ENCODE peak calls at places on chromosomes 5 and 9, in five cellular contexts. M is progenitor cell of endocrine pancreas, Y is heart left ventricle, N is IMR-90, O is cardiac fibroblast. W is an unnamed sample.

GRCh38 chr9:98825414-98825813 is 17.9 kb downstream of the GALNT12 start:
- DNase-seq in Y (no peak), M (no peak), O (no peak), N (no peak), W (no peak)

GRCh38 chr5:72985719-72986118 is 29.9 kb downstream of the FCHO2 start:
- DNase-seq in M (no peak), O (no peak), N (no peak), Y (no peak), W (no peak)

GRCh38 chr5:1930880-1931589 is 48.3 kb upstream of the IRX4 start:
- DNase-seq in N (no peak), Y (peak; percentile 47), M (peak; percentile 50), O (no peak), W (no peak)

GRCh38 chr9:12884736-12885395 is 110.0 kb downstream of the LURAP1L start:
- DNase-seq in Y (no peak), O (peak; percentile 87), M (no peak), N (peak; percentile 88), W (peak; percentile 60)

GRCh38 chr5:128426090-128426534 is 111.9 kb downstream of the FBN2 start:
- DNase-seq in O (no peak), Y (no peak), N (no peak), M (no peak), W (no peak)

GRCh38 chr9:131809941-131810344 is 70.1 kb upstream of the RAPGEF1 start:
- DNase-seq in N (peak; percentile 72), M (no peak), O (peak; percentile 37), Y (no peak), W (peak; percentile 18)

GRCh38 chr5:14208071-14209021 is 65.2 kb downstream of the TRIO start:
- DNase-seq in O (peak; percentile 69), Y (no peak), M (no peak), N (peak; percentile 94), W (peak; percentile 77)

GRCh38 chr5:150142800-150143724 is 12.6 kb downstream of the PDGFRB start:
- DNase-seq in Y (peak; percentile 83), M (no peak), N (peak; percentile 98), O (peak; percentile 94), W (peak; percentile 95)

GRCh38 chr5:175576591-175576990 is 81.3 kb upstream of the HRH2 start:
- DNase-seq in M (no peak), N (no peak), Y (no peak), O (no peak), W (no peak)

GRCh38 chr9:121194730-121195129 is 6.9 kb downstream of the RAB14 start:
- DNase-seq in Y (no peak), M (no peak), N (no peak), O (no peak), W (no peak)

GRCh38 chr9:89598926-89599325 is 5.9 kb upstream of the GADD45G start:
- DNase-seq in Y (no peak), M (no peak), N (no peak), O (no peak), W (no peak)

GRCh38 chr5:107067391-107067790 is 603.3 kb downstream of the EFNA5 start:
- DNase-seq in M (no peak), Y (peak; percentile 38), N (no peak), O (no peak), W (no peak)

GRCh38 chr9:127876026-127876763 is 1.3 kb downstream of the AK1 start:
- DNase-seq in N (no peak), M (no peak), O (no peak), Y (peak; percentile 44), W (no peak)

GRCh38 chr5:131867524-131867923 is 70.7 kb upstream of the FNIP1 start:
- DNase-seq in O (no peak), Y (no peak), N (no peak), M (no peak), W (no peak)

GRCh38 chr9:13397661-13398060 is 118.2 kb upstream of the MPDZ start:
- DNase-seq in Y (no peak), O (no peak), N (no peak), M (no peak), W (no peak)

GRCh38 chr9:129999123-129999510 is 43.9 kb downstream of the FNBP1 start:
- DNase-seq in M (no peak), O (no peak), Y (no peak), N (no peak), W (peak; percentile 17)

GRCh38 chr5:160605266-160605665 is 183.6 kb downstream of the PTTG1 start:
- DNase-seq in M (no peak), N (no peak), Y (no peak), O (no peak), W (no peak)

GRCh38 chr5:19923742-19924141 is 64.3 kb downstream of the CDH18 start:
- DNase-seq in O (peak; percentile 23), Y (no peak), N (peak; percentile 6), M (no peak), W (no peak)

GRCh38 chr9:21443849-21444625 is 3.8 kb downstream of the IFNA1 start:
- DNase-seq in Y (no peak), O (no peak), N (no peak), M (no peak), W (no peak)

GRCh38 chr5:15013654-15014463 is 142.3 kb upstream of the ANKH start:
- DNase-seq in M (no peak), N (peak; percentile 80), Y (no peak), O (peak; percentile 89), W (peak; percentile 74)

GRCh38 chr9:35114921-35115341 is 731 bp downstream of the ATOSB start:
- DNase-seq in N (no peak), Y (peak; percentile 83), O (peak; percentile 52), M (no peak), W (peak; percentile 47)

GRCh38 chr5:173330151-173330855 is 2.1 kb upstream of the STC2 start:
- DNase-seq in Y (no peak), O (no peak), M (no peak), N (no peak), W (no peak)

GRCh38 chr5:126234563-126235195 is 188.5 kb upstream of the GRAMD2B start:
- DNase-seq in O (peak; percentile 32), M (no peak), Y (no peak), N (peak; percentile 6), W (no peak)

GRCh38 chr5:72842816-72843215 is 26.4 kb downstream of the TNPO1 start:
- DNase-seq in O (peak; percentile 29), M (no peak), Y (no peak), N (peak; percentile 65), W (peak; percentile 78)

GRCh38 chr5:106601605-106602004 is 1069.1 kb downstream of the EFNA5 start:
- DNase-seq in Y (no peak), M (no peak), N (no peak), O (peak; percentile 27), W (no peak)

GRCh38 chr9:114911167-114911821 is 19.1 kb downstream of the TNFSF8 start:
- DNase-seq in Y (no peak), M (no peak), O (peak; percentile 61), N (peak; percentile 51), W (peak; percentile 56)

GRCh38 chr9:126915281-126915816 is 767 bp downstream of the RALGPS1 start:
- DNase-seq in M (peak; percentile 82), Y (no peak), O (no peak), N (no peak), W (no peak)

DNA sequence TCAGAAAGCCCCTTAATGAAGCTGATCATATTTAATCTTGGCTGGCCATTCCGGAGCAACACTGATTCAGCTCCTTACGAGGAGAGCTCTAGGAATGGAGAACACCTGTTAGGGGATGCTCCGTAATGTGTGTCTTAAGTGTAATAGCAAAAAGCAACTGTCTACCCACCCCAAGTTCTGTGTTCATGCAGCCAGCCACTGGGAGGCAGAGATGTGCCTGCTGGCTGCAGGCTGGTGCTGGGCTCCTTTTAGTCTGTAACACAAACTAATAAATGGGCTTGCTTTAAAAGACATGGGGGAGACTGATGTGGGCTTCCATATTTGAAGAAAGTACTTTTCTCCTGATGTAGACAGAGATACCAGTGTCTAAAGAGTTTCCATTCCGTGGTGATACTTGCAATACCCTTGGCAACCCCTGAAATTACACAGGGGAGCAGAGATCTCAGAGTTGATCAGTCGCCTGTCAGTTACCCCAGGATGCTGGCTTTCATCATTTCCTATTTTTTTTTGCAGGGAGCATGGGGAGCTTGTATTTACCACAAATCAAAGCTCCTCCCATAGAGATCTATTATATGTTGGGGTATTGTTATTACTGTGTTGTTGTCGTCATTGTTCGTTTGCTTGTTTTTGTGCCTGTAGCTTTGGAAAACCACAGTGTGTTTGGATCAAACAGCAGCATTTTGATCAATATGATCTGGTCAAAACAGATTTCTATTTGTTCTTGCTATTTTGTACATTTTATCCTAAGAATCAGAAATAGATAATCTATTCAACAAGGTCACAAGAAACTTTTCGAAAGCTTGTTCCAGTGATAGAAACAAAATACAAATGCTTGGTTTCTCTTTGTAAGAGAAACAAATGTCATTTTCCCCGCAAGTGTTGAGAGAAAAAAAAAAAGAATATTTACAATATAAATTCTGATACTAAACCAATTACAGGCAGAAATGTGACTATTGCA is 65.8 kb downstream of the MTX3 start:
- DNase-seq in M (no peak), N (peak; percentile 41), O (peak; percentile 22), Y (no peak), W (peak; percentile 18)
- TF ChIP-seq CTCF in M (no peak), N (peak; percentile 46), O (peak; percentile 41), Y (no peak), W (peak; percentile 61)

DNA sequence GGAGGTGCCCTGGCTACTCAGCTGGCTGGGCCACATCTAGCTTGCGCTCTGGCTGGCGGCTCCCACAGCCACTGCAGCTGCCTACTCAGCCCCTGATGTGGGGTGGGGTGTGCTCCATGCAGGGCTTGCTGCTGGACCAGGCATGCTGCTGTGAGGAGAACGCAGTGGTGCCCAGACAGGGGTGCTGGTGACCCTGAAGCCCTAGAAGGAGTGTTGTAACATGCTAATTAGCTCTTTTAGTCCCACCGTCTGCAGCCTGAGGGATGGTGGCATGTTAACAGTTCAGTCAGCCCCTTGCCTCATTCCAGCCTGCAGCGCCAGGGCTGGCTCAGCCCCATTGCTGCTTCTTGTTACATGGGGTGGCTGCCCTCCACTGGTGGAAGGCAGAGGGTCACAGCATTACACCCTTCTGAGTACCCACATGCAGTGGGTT is 642.3 kb downstream of the DMRTA1 start:
- DNase-seq in M (peak; percentile 24), N (no peak), Y (no peak), O (no peak), W (no peak)
- TF ChIP-seq CTCF in M (peak; percentile 49), N (peak; percentile 19), Y (no peak), O (no peak), W (peak; percentile 43)

GRCh38 chr5:176619203-176619568 is 9.2 kb upstream of the GPRIN1 start:
- DNase-seq in N (peak; percentile 86), O (peak; percentile 88), Y (peak; percentile 65), M (peak; percentile 45), W (no peak)
- TF ChIP-seq CTCF in N (peak; percentile 72), O (peak; percentile 51), Y (no peak), M (peak; percentile 22), W (peak; percentile 32)

DNA sequence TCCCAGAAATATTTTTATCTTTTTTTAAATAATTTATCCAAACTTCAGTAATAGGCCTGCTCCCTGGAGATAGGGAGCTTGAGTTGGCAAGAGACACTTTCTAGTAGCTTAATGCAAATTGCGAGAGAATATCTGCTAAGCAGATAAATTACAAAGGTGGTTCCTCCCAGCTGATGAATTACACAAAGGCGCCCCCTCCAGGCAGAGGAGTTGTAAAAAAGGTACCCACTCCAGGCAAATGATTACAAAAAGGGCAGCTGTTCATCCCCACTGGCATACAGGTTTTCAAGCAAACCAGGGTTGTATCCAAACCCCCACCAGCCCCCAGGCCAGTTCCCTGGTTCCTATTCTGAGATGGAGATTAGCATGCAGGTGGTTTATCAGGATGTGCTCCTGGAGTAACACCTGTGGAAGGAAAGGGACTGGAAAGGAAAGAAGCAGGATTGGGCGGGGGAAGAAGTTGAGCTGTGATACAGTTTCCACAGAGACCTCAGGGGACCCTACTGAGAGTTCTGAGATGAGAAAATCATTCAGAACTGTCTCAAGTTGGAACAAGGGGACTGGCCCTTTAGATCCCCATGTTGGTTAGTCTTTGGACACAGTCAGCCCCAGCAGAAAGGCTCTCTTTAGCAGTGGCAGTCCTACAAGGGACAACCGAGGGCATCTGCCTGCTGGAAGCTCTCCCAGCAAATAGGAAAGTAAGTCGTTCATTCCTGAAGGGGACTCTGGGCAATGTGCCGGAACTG is 25.5 kb downstream of the ESM1 start:
- DNase-seq in O (peak; percentile 18), N (no peak), Y (no peak), M (no peak), W (no peak)
- TF ChIP-seq CTCF in O (peak; percentile 34), N (peak; percentile 22), Y (no peak), M (peak; percentile 35), W (peak; percentile 70)

W was measured in HFFc6.